ENCODE peak calls at places on chromosomes 3 and 15, in seven cellular contexts. Y is psoas muscle; C is mucosa of gallbladder; V is neural progenitor cell; H is brain microvascular endothelial cell; W is stimulated activated CD8-positive, alpha-beta memory T cell treated with anti-CD3 and anti-CD28 coated beads, Interleukin-4, amount 100 ng/mL, for 48 hours; U is NCI-H2081. T is an unnamed sample.

GRCh38 chr15:64901914-64902313 is 9.8 kb upstream of the ANKDD1A start:
- DNase-seq in Y (no peak), C (no peak), V (no peak), H (no peak), W (no peak), U (no peak), T (no peak)

GRCh38 chr3:107432013-107432515 is 54.8 kb downstream of the CCDC54 start:
- DNase-seq in Y (no peak), C (no peak), V (peak), H (no peak), W (no peak), U (peak), T (peak)

GRCh38 chr3:129022114-129022994 is 21.2 kb downstream of the EFCC1 start:
- DNase-seq in Y (peak), C (peak), V (no peak), H (no peak), W (no peak), U (no peak), T (peak)

GRCh38 chr15:53114960-53115359 is 324.8 kb upstream of the ONECUT1 start:
- DNase-seq in Y (no peak), C (peak), V (no peak), H (no peak), W (no peak), U (no peak), T (no peak)

GRCh38 chr3:14275962-14276909 is 97.6 kb downstream of the LSM3 start:
- DNase-seq in Y (no peak), C (no peak), V (no peak), H (no peak), W (no peak), U (no peak), T (no peak)

GRCh38 chr3:197003461-197004385 is 25.9 kb downstream of the MELTF start:
- DNase-seq in Y (peak), C (no peak), V (peak), H (no peak), W (peak), U (no peak), T (no peak)

GRCh38 chr3:175476489-175476888 is 617.4 kb downstream of the NAALADL2 start:
- DNase-seq in Y (no peak), C (no peak), V (peak), H (no peak), W (no peak), U (no peak), T (no peak)

GRCh38 chr15:60000824-60001641 is 3.1 kb upstream of the FOXB1 start:
- DNase-seq in Y (no peak), C (no peak), V (peak), H (no peak), W (no peak), U (no peak), T (peak)

GRCh38 chr15:68386587-68387287 is 45.2 kb downstream of the ITGA11 start:
- DNase-seq in Y (no peak), C (peak), V (no peak), H (no peak), W (no peak), U (no peak), T (no peak)

GRCh38 chr3:52237659-52238172 is 1.2 kb downstream of the TWF2 start:
- DNase-seq in Y (peak), C (peak), V (no peak), H (peak), W (no peak), U (peak), T (peak)

GRCh38 chr3:24680214-24680967 is 185.7 kb upstream of the THRB start:
- DNase-seq in Y (peak), C (peak), V (peak), H (peak), W (peak), U (peak), T (peak)

GRCh38 chr3:57221883-57222282 is 5.6 kb upstream of the APPL1 start:
- DNase-seq in Y (no peak), C (no peak), V (peak), H (no peak), W (no peak), U (no peak), T (peak)